ENCODE peak calls at places on chromosomes 6 and 20, in five cellular contexts. H, I, P, S and Z are unnamed samples.

GRCh38 chr6:111591370-111591900 is 14.2 kb downstream of the TRAF3IP2 start:
- DNase-seq in H (no peak), I (peak), P (no peak), S (peak), Z (no peak)

GRCh38 chr6:118992186-118992795 is 57.3 kb upstream of the MCM9 start:
- DNase-seq in H (no peak), I (no peak), P (no peak), S (no peak), Z (no peak)

GRCh38 chr6:149239573-149240209 is 77.8 kb upstream of the TAB2 start:
- DNase-seq in H (no peak), I (no peak), P (no peak), S (no peak), Z (no peak)

GRCh38 chr6:136604928-136605485 is 54.8 kb upstream of the MAP7 start:
- DNase-seq in H (no peak), I (no peak), P (no peak), S (no peak), Z (no peak)

GRCh38 chr20:53896647-53897046 is 173.7 kb downstream of the BCAS1 start:
- DNase-seq in H (no peak), I (no peak), P (no peak), S (no peak), Z (no peak)

GRCh38 chr20:19380211-19380610 is 167.8 kb downstream of the SLC24A3 start:
- DNase-seq in H (no peak), I (no peak), P (no peak), S (no peak), Z (no peak)

GRCh38 chr6:42140756-42141602 is 1.4 kb downstream of the C6orf132 start:
- DNase-seq in H (no peak), I (no peak), P (no peak), S (no peak), Z (no peak)

GRCh38 chr6:166551797-166552495 is 34.5 kb downstream of the RAMACL start:
- DNase-seq in H (no peak), I (no peak), P (peak), S (no peak), Z (peak)

GRCh38 chr6:168967556-168967955 is 286.1 kb downstream of the THBS2 start:
- DNase-seq in H (no peak), I (no peak), P (no peak), S (no peak), Z (no peak)

GRCh38 chr6:158854214-158855101 is 35.3 kb upstream of the EZR start:
- DNase-seq in H (no peak), I (peak), P (no peak), S (no peak), Z (peak)

GRCh38 chr20:31260326-31260932 is 3.0 kb downstream of the DEFB115 start:
- DNase-seq in H (no peak), I (peak), P (peak), S (no peak), Z (peak)

GRCh38 chr20:17884318-17885003 is 84.1 kb downstream of the SNX5 start:
- DNase-seq in H (no peak), I (no peak), P (no peak), S (no peak), Z (no peak)

GRCh38 chr6:7684076-7684475 is 41.8 kb upstream of the BMP6 start:
- DNase-seq in H (no peak), I (peak), P (no peak), S (no peak), Z (no peak)

GRCh38 chr6:41469951-41470340 is 76.2 kb upstream of the FOXP4 start:
- DNase-seq in H (no peak), I (no peak), P (no peak), S (no peak), Z (no peak)

GRCh38 chr6:26538572-26538902 is 371 bp downstream of the HMGN4 start:
- DNase-seq in H (no peak), I (peak), P (no peak), S (no peak), Z (no peak)

GRCh38 chr6:90846824-90847223 is 260.0 kb upstream of the MAP3K7 start:
- DNase-seq in H (no peak), I (peak), P (no peak), S (no peak), Z (no peak)

GRCh38 chr20:20022498-20022897 is 5.3 kb downstream of the NAA20 start:
- DNase-seq in H (no peak), I (no peak), P (no peak), S (no peak), Z (no peak)

GRCh38 chr6:57242505-57242904 is 20.4 kb upstream of the RAB23 start:
- DNase-seq in H (no peak), I (peak), P (no peak), S (no peak), Z (no peak)

GRCh38 chr6:81766482-81767069 is 14.1 kb upstream of the TENT5A start:
- DNase-seq in H (no peak), I (peak), P (no peak), S (peak), Z (no peak)

GRCh38 chr6:111663692-111664564 is 58.2 kb upstream of the TRAF3IP2 start:
- DNase-seq in H (no peak), I (no peak), P (no peak), S (no peak), Z (peak)

GRCh38 chr20:19885981-19886665 is 128.1 kb downstream of the RIN2 start:
- DNase-seq in H (no peak), I (peak), P (no peak), S (no peak), Z (no peak)

GRCh38 chr20:49293122-49293521 is 15.3 kb upstream of the ZNFX1 start:
- DNase-seq in H (no peak), I (no peak), P (no peak), S (no peak), Z (no peak)

GRCh38 chr6:45297302-45297701 is 30.8 kb upstream of the RUNX2 start:
- DNase-seq in H (no peak), I (no peak), P (peak), S (no peak), Z (no peak)

GRCh38 chr6:168039301-168039700 is 39.7 kb downstream of the FRMD1 start:
- DNase-seq in H (no peak), I (no peak), P (no peak), S (no peak), Z (no peak)

GRCh38 chr20:13659288-13659687 is 20.6 kb upstream of the TASP1 start:
- DNase-seq in H (no peak), I (no peak), P (no peak), S (no peak), Z (no peak)

GRCh38 chr6:157376241-157376640 is 4.7 kb upstream of the ZDHHC14 start:
- DNase-seq in H (no peak), I (no peak), P (no peak), S (no peak), Z (no peak)

GRCh38 chr20:32483351-32484220 is 101.5 kb downstream of the NOL4L start:
- DNase-seq in H (peak), I (peak), P (peak), S (peak), Z (no peak)

GRCh38 chr6:51976374-51976773 is 111.0 kb downstream of the PKHD1 start:
- DNase-seq in H (no peak), I (no peak), P (no peak), S (no peak), Z (no peak)

GRCh38 chr20:63682384-63683139 is 13.9 kb upstream of the TNFRSF6B start:
- DNase-seq in H (no peak), I (peak), P (no peak), S (peak), Z (no peak)

GRCh38 chr20:44616604-44616964 is 34.2 kb downstream of the PKIG start:
- DNase-seq in H (no peak), I (no peak), P (no peak), S (no peak), Z (no peak)

GRCh38 chr6:121335111-121336008 is 1.1 kb upstream of the TBC1D32 start:
- DNase-seq in H (no peak), I (no peak), P (no peak), S (no peak), Z (no peak)

GRCh38 chr6:122869437-122870024 is 80.5 kb downstream of the SMPDL3A start:
- DNase-seq in H (no peak), I (peak), P (peak), S (peak), Z (no peak)

GRCh38 chr6:168100011-168100802 is 21.2 kb upstream of the FRMD1 start:
- DNase-seq in H (no peak), I (no peak), P (no peak), S (no peak), Z (no peak)

GRCh38 chr20:64100946-64101688 is 6.2 kb downstream of the NPBWR2 start:
- DNase-seq in H (no peak), I (no peak), P (no peak), S (no peak), Z (no peak)

GRCh38 chr20:62726276-62726675 is 17.6 kb downstream of the NTSR1 start:
- DNase-seq in H (no peak), I (no peak), P (no peak), S (no peak), Z (no peak)

GRCh38 chr20:57664924-57665588 is 44.8 kb downstream of the PMEPA1 start:
- DNase-seq in H (no peak), I (no peak), P (no peak), S (no peak), Z (no peak)

GRCh38 chr6:89694428-89694827 is 55.9 kb upstream of the LYRM2 start:
- DNase-seq in H (no peak), I (no peak), P (no peak), S (no peak), Z (no peak)